ENCODE peak calls at places on chromosomes 13 and 19, in five cellular contexts. T is activated naive CD8-positive, alpha-beta T cell treated with anti-CD3 and anti-CD28 coated beads for 36 hours; Y is esophagus squamous epithelium; V is heart left ventricle; G is fibroblast of pulmonary artery. I is an unnamed sample.

GRCh38 chr19:38519168-38519567 is 85.7 kb downstream of the RYR1 start:
- DNase-seq in V (no peak), Y (no peak), G (no peak), T (no peak), I (no peak)

GRCh38 chr13:98450495-98451167 is 126.3 kb downstream of the STK24 start:
- DNase-seq in V (peak), G (no peak), Y (no peak), T (no peak), I (no peak)

GRCh38 chr19:18422530-18423191 is 3.5 kb downstream of the SSBP4 start:
- DNase-seq in T (no peak), G (no peak), V (no peak), Y (no peak), I (no peak)

GRCh38 chr19:48633148-48634035 is 3.8 kb downstream of the DBP start:
- DNase-seq in Y (no peak), T (no peak), V (no peak), G (no peak), I (no peak)

GRCh38 chr13:48333976-48334375 is 30.4 kb downstream of the RB1 start:
- DNase-seq in Y (no peak), V (no peak), T (no peak), G (peak), I (no peak)

GRCh38 chr13:24893863-24894262 is 129.9 kb downstream of the RNF17 start:
- DNase-seq in Y (no peak), T (no peak), V (no peak), G (no peak), I (no peak)

GRCh38 chr13:76386316-76386715 is 499.9 kb downstream of the KCTD12 start:
- DNase-seq in T (no peak), V (no peak), Y (no peak), G (peak), I (no peak)

GRCh38 chr13:69292789-69293425 is 814.7 kb upstream of the ATXN8OS start:
- DNase-seq in Y (no peak), V (no peak), G (no peak), T (no peak), I (no peak)

GRCh38 chr13:112098699-112099098 is 31.8 kb downstream of the SOX1 start:
- DNase-seq in Y (no peak), G (no peak), T (no peak), V (no peak), I (no peak)

GRCh38 chr13:50200988-50201387 is 185.7 kb downstream of the KCNRG start:
- DNase-seq in V (no peak), G (peak), T (no peak), Y (no peak), I (no peak)

I was measured in GM12892.